ENCODE peak calls at places on chromosome 14, in nine cellular contexts. T is substantia nigra; G is pancreas; K is cardiac muscle cell; U is esophagus squamous epithelium; O is CD8-positive, alpha-beta T cell; D is fibroblast of lung; P is Panc1; H is CD4-positive, alpha-beta T cell. W is an unnamed sample.

GRCh38 chr14:22159968-22160367 is 429.1 kb downstream of the DAD1 start:
- DNase-seq in T (no peak), G (no peak), K (no peak), U (no peak), O (no peak), D (no peak), P (no peak), H (no peak), W (no peak)

GRCh38 chr14:74647834-74648361 is 35.9 kb upstream of the LTBP2 start:
- DNase-seq in T (peak), G (peak), K (no peak), U (no peak), O (no peak), D (no peak), P (no peak), H (no peak), W (no peak)

GRCh38 chr14:99879401-99880295 is 86.4 kb downstream of the EML1 start:
- DNase-seq in T (no peak), G (no peak), K (no peak), U (no peak), O (no peak), D (peak), P (no peak), H (no peak), W (no peak)

GRCh38 chr14:74852922-74853530 is 22.9 kb downstream of the PROX2 start:
- DNase-seq in T (no peak), G (no peak), K (no peak), U (no peak), O (no peak), D (peak), P (no peak), H (no peak), W (no peak)

GRCh38 chr14:89493877-89494634 is 77.0 kb upstream of the FOXN3 start:
- DNase-seq in T (no peak), G (peak), K (no peak), U (no peak), O (no peak), D (peak), P (no peak), H (no peak), W (peak)

GRCh38 chr14:77407158-77407557 is 16.2 kb downstream of the NOXRED1 start:
- DNase-seq in T (no peak), G (no peak), K (no peak), U (no peak), O (no peak), D (peak), P (no peak), H (no peak), W (no peak)

GRCh38 chr14:77314043-77314442 is 6.6 kb downstream of the POMT2 start:
- DNase-seq in T (peak), G (no peak), K (no peak), U (no peak), O (no peak), D (peak), P (peak), H (no peak), W (peak)

GRCh38 chr14:21631084-21631483 is 3.7 kb downstream of the OR10G2 start:
- DNase-seq in T (no peak), G (no peak), K (no peak), U (no peak), O (no peak), D (no peak), P (no peak), H (no peak), W (no peak)

GRCh38 chr14:52602131-52602530 is 49.5 kb downstream of the GPR137C start:
- DNase-seq in T (no peak), G (no peak), K (no peak), U (no peak), O (no peak), D (no peak), P (no peak), H (no peak), W (no peak)

GRCh38 chr14:65846469-65846868 is 433.9 kb downstream of the FUT8 start:
- DNase-seq in T (no peak), G (no peak), K (no peak), U (no peak), O (no peak), D (no peak), P (no peak), H (no peak), W (no peak)

GRCh38 chr14:69543341-69544249 is 31.1 kb downstream of the CCDC177 start:
- DNase-seq in T (no peak), G (no peak), K (no peak), U (peak), O (no peak), D (peak), P (peak), H (no peak), W (no peak)

GRCh38 chr14:87260460-87260859 is 732.5 kb downstream of the GALC start:
- DNase-seq in T (no peak), G (no peak), K (no peak), U (no peak), O (no peak), D (no peak), P (no peak), H (no peak), W (no peak)

GRCh38 chr14:34691173-34691572 is 23.2 kb downstream of the CFL2 start:
- DNase-seq in T (no peak), G (no peak), K (no peak), U (no peak), O (no peak), D (no peak), P (no peak), H (no peak), W (no peak)

GRCh38 chr14:20684662-20685456 is 499 bp downstream of the RNASE4 start:
- DNase-seq in T (no peak), G (peak), K (no peak), U (no peak), O (no peak), D (peak), P (no peak), H (no peak), W (no peak)

GRCh38 chr14:106459971-106460730 is 933.8 kb downstream of the TMEM121 start:
- DNase-seq in T (no peak), G (no peak), K (no peak), U (no peak), O (peak), D (no peak), P (no peak), H (peak), W (no peak)

GRCh38 chr14:68621400-68622365 is 171.2 kb downstream of the ZFP36L1 start:
- DNase-seq in T (peak), G (no peak), K (no peak), U (no peak), O (no peak), D (peak), P (no peak), H (no peak), W (peak)

GRCh38 chr14:21917699-21918436 is 244.2 kb upstream of the OR4E1 start:
- DNase-seq in T (peak), G (no peak), K (peak), U (no peak), O (peak), D (peak), P (peak), H (peak), W (no peak)

GRCh38 chr14:71187633-71188356 is 280.5 kb downstream of the PCNX1 start:
- DNase-seq in T (no peak), G (no peak), K (peak), U (no peak), O (no peak), D (peak), P (no peak), H (no peak), W (no peak)

GRCh38 chr14:67513631-67514108 is 19.4 kb upstream of the PLEKHH1 start:
- DNase-seq in T (peak), G (peak), K (no peak), U (no peak), O (no peak), D (no peak), P (no peak), H (no peak), W (no peak)

GRCh38 chr14:96623676-96624484 is 121.7 kb downstream of the PAPOLA start:
- DNase-seq in T (no peak), G (no peak), K (no peak), U (no peak), O (no peak), D (no peak), P (no peak), H (no peak), W (no peak)

GRCh38 chr14:72291908-72292688 is 359.9 kb downstream of the RGS6 start:
- DNase-seq in T (no peak), G (peak), K (peak), U (no peak), O (no peak), D (peak), P (peak), H (no peak), W (no peak)

GRCh38 chr14:100246809-100247428 is 8.0 kb downstream of the YY1 start:
- DNase-seq in T (no peak), G (no peak), K (peak), U (no peak), O (no peak), D (peak), P (no peak), H (no peak), W (no peak)

GRCh38 chr14:68734231-68734732 is 58.6 kb downstream of the ZFP36L1 start:
- DNase-seq in T (no peak), G (no peak), K (no peak), U (no peak), O (peak), D (peak), P (no peak), H (no peak), W (no peak)

GRCh38 chr14:63857467-63858030 is 4.7 kb downstream of the SYNE2 start:
- DNase-seq in T (no peak), G (no peak), K (no peak), U (no peak), O (peak), D (peak), P (no peak), H (no peak), W (no peak)

GRCh38 chr14:52551696-52552062 is 626 bp downstream of the TXNDC16 start:
- DNase-seq in T (no peak), G (no peak), K (peak), U (peak), O (no peak), D (peak), P (no peak), H (no peak), W (no peak)

GRCh38 chr14:77503138-77503537 is 4.5 kb upstream of the ISM2 start:
- DNase-seq in T (no peak), G (no peak), K (no peak), U (no peak), O (no peak), D (no peak), P (no peak), H (no peak), W (no peak)

DNA sequence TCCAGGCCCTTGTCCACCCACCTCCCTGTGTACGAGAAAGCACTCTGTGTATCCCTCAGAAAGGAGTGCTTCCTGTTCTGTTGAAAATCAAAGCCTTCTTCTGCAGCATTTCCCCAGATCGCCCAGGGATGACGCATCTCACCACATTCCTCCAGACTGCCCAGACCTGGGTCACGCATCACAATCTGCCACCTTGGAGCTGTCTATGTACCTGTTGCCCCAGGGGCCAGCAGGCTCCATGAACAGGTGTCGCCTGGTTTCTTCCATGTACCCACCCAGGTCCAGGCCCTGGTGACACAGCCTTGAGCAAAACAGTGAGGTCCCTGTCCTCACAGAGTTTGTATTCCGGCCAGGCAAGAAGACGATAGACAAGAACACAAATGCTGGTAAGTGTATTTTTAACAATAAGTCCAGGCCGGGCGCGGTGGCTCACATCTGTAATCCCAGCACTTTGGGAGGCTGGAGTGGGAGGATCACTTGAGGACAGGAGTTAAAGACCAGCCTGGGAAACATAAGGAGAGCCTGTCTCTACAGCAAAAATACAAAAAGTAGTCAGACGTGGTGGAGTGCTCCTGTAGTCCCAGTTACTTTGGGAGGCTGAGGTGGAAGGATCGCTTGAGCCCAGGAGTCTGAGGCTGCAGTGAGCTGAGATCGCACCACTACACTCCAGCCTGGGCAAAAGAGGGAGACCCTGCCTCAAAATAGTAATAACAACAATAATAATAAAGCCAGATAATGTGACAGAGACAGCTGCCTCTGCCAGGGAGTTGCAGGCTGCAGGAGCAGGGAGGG is 6.8 kb upstream of the PPP1R13B start:
- DNase-seq in T (no peak), G (no peak), K (no peak), U (no peak), O (no peak), D (no peak), P (no peak), H (no peak), W (no peak)
- H3K27ac ChIP-seq in T (no peak), G (peak), K (peak), U (peak), O (no peak), D (no peak), P (no peak), H (no peak), W (no peak)

DNA sequence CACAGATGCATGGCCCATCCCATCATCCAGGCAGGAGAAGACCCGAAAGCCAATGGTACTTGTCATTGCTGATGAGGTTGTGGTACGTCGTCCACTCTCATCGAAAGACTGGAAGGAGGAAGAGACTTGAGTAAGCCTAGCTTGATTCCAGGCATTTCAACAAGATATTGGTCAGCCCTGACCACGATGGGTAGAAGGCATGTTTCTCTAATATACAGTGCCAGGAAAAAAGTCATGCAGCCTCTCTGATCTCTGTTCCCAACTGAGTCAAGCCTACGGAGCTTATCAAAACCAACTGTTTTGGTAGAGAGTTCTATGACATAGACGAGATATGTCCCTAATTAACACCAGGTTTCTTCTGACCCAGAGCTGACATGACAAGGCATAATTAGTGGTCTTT is 58.6 kb downstream of the NIN start:
- DNase-seq in T (no peak), G (no peak), K (no peak), U (no peak), O (no peak), D (peak), P (no peak), H (no peak), W (no peak)
- H3K27ac ChIP-seq in T (no peak), G (no peak), K (no peak), U (no peak), O (no peak), D (no peak), P (no peak), H (no peak), W (peak)

GRCh38 chr14:88493392-88494185 is 61.2 kb downstream of the PTPN21 start:
- DNase-seq in T (no peak), G (no peak), K (peak), U (no peak), O (no peak), D (no peak), P (no peak), H (no peak), W (no peak)

GRCh38 chr14:88492272-88493089 is 62.3 kb downstream of the PTPN21 start:
- DNase-seq in T (peak), G (peak), K (peak), U (peak), O (peak), D (peak), P (peak), H (peak), W (peak)

GRCh38 chr14:88488897-88489296 is 65.9 kb downstream of the PTPN21 start:
- DNase-seq in T (no peak), G (no peak), K (no peak), U (no peak), O (no peak), D (no peak), P (no peak), H (no peak), W (no peak)

GRCh38 chr14:88490168-88490567 is 64.6 kb downstream of the PTPN21 start:
- DNase-seq in T (no peak), G (no peak), K (no peak), U (no peak), O (no peak), D (no peak), P (no peak), H (no peak), W (no peak)

DNA sequence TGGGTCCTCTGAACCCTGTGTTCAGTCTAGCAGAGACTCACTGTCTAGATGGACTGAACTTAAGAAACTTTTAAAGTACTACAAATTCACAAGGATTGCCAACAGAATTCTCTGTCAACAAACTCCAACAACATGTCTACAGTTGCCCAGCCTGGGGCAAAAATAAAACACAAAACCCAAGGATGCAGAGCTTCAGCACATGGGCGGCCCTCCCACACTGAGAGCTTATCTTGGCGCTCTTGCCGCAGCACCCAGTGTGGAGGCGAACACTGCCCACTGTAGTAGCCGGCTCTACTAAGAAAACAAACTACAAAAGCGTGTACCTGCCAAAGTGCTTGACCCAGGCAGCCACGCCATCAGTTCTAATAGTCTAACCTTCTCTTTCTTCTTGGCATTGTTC is 66.7 kb downstream of the PTPN21 start:
- DNase-seq in T (no peak), G (no peak), K (no peak), U (no peak), O (no peak), D (no peak), P (no peak), H (no peak), W (no peak)
- H3K27ac ChIP-seq in T (no peak), G (no peak), K (no peak), U (peak), O (no peak), D (no peak), P (no peak), H (no peak), W (no peak)

GRCh38 chr14:78917462-78917861 is 747.3 kb downstream of the NRXN3 start:
- DNase-seq in T (no peak), G (no peak), K (no peak), U (no peak), O (no peak), D (no peak), P (no peak), H (no peak), W (no peak)

GRCh38 chr14:78927261-78927660 is 757.1 kb downstream of the NRXN3 start:
- DNase-seq in T (no peak), G (no peak), K (no peak), U (no peak), O (no peak), D (no peak), P (no peak), H (no peak), W (no peak)

GRCh38 chr14:78921856-78922255 is 751.7 kb downstream of the NRXN3 start:
- DNase-seq in T (no peak), G (no peak), K (no peak), U (no peak), O (no peak), D (peak), P (no peak), H (no peak), W (no peak)
- H3K27ac ChIP-seq in T (no peak), G (no peak), K (no peak), U (no peak), O (no peak), D (no peak), P (no peak), H (no peak), W (no peak)

DNA sequence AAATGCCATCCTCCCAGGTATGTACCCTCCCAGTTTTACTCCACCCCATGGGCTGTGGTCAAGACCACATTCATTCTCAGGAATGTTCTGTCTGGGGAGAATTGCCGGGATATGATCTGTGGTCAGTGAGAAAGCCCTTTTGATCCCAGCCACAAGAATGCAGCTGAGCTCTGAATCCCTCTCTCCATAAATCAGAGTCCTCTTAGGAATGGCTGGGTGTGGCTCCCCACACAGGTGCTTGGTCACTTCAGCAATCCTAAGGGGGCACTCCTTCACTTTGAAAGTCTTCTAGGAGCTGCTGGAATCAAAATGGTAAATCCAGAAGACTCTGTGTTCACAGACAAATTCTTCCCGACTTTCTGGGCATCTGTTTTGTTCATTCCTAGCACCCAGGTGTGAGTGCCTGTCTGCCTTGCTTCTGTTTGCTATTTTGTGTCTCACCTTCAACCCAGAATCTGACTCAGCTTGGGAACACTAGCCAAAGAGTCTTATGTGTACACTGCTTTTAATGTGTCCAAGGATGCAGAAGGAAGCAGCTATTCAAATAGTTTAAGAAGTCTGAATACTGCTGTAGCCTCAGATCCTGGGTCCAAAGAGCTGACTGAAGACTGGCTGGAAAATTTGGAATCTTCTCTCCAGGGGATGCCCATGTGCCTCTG is 144.6 kb upstream of the CDKN3 start:
- DNase-seq in T (no peak), G (no peak), K (no peak), U (no peak), O (no peak), D (peak), P (no peak), H (no peak), W (no peak)
- H3K27ac ChIP-seq in T (no peak), G (no peak), K (no peak), U (no peak), O (no peak), D (no peak), P (no peak), H (no peak), W (no peak)

GRCh38 chr14:92539419-92539818 is 25.8 kb downstream of the RIN3 start:
- DNase-seq in T (no peak), G (no peak), K (no peak), U (no peak), O (no peak), D (no peak), P (no peak), H (no peak), W (no peak)
- H3K27ac ChIP-seq in T (no peak), G (peak), K (no peak), U (peak), O (no peak), D (peak), P (no peak), H (no peak), W (no peak)

GRCh38 chr14:54475187-54475881 is 13.4 kb downstream of the GMFB start:
- DNase-seq in T (no peak), G (no peak), K (no peak), U (no peak), O (no peak), D (peak), P (no peak), H (no peak), W (no peak)
- H3K27ac ChIP-seq in T (no peak), G (no peak), K (no peak), U (no peak), O (no peak), D (no peak), P (no peak), H (no peak), W (no peak)

DNA sequence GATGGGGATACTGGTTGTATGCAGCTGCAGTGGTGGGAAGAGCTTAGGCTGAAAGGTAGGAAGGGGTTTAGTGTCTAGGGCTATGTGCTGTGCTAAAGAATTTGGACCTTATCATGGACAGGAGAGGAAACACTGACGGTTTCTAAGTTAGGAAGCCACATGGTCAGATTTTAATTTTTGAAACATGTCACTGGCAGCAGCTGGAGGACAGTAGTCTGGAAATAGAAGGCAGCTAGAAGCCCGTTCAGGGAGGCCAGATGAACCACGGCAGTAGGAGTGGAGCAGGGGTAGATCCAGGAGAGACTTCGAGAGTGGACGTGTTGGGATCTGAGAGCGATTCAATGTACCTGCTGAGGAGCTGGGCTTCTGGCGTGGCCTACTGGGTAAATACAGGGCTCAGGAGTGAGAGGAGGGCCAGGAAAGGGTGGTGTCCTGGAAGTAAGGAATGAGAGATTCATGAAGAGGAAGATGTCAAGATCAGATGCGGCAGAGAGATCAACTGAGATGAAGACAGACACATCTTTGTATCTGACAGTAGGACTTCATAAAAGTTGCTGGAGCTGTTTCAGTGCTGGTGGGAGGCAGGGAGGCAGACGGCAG is 64.9 kb downstream of the PRKCH start:
- DNase-seq in T (no peak), G (no peak), K (no peak), U (no peak), O (no peak), D (no peak), P (no peak), H (no peak), W (no peak)
- H3K27ac ChIP-seq in T (no peak), G (no peak), K (peak), U (no peak), O (peak), D (no peak), P (no peak), H (peak), W (no peak)

W was measured in caudate nucleus.